ENCODE peak calls at places on chromosomes 5 and 9, in four cellular contexts. Z, B, O and M are unnamed samples.

GRCh38 chr9:76603448-76603895 is 144.5 kb downstream of the GCNT1 start:
- DNase-seq in O (no peak), B (no peak), Z (no peak), M (no peak)

GRCh38 chr5:84603557-84604185 is 219.0 kb upstream of the EDIL3 start:
- DNase-seq in Z (no peak), B (peak), O (no peak), M (no peak)

GRCh38 chr9:96251451-96251850 is 50.5 kb downstream of the HSD17B3 start:
- DNase-seq in Z (no peak), O (no peak), B (no peak), M (no peak)

GRCh38 chr9:130427326-130427725 is 17.4 kb upstream of the ASS1 start:
- DNase-seq in Z (no peak), O (no peak), B (no peak), M (no peak)

GRCh38 chr5:157464518-157465171 is 4.6 kb downstream of the NIPAL4 start:
- DNase-seq in O (peak), B (no peak), Z (peak), M (peak)

GRCh38 chr5:137215261-137215660 is 283.9 kb downstream of the SPOCK1 start:
- DNase-seq in Z (no peak), B (no peak), O (no peak), M (no peak)

GRCh38 chr9:135369401-135369800 is 110.2 kb upstream of the PPP1R26 start:
- DNase-seq in O (no peak), B (no peak), Z (no peak), M (no peak)

GRCh38 chr9:7298123-7298522 is 501.5 kb downstream of the DMAC1 start:
- DNase-seq in Z (peak), O (no peak), B (no peak), M (no peak)

GRCh38 chr5:176647870-176648466 is 684 bp downstream of the TSPAN17 start:
- DNase-seq in B (peak), Z (no peak), O (peak), M (peak)

GRCh38 chr5:77486344-77486962 is 5.7 kb downstream of the WDR41 start:
- DNase-seq in O (no peak), Z (no peak), B (no peak), M (no peak)

GRCh38 chr5:74630387-74631087 is 10.0 kb downstream of the ENC1 start:
- DNase-seq in Z (no peak), B (no peak), O (no peak), M (no peak)

GRCh38 chr5:77262685-77263084 is 52.2 kb downstream of the PDE8B start:
- DNase-seq in Z (no peak), B (no peak), O (no peak), M (no peak)

GRCh38 chr9:26863074-26863473 is 29.5 kb downstream of the CAAP1 start:
- DNase-seq in Z (no peak), B (no peak), O (no peak), M (no peak)

GRCh38 chr5:72848474-72849428 is 32.3 kb downstream of the TNPO1 start:
- DNase-seq in Z (peak), B (peak), O (peak), M (peak)

GRCh38 chr5:169202969-169203368 is 98.0 kb downstream of the SLIT3 start:
- DNase-seq in B (no peak), Z (no peak), O (no peak), M (no peak)

GRCh38 chr9:97852001-97852398 is 1.0 kb upstream of the FOXE1 start:
- DNase-seq in B (no peak), O (no peak), Z (no peak), M (no peak)

GRCh38 chr5:131381011-131381410 is 117.2 kb downstream of the CDC42SE2 start:
- DNase-seq in Z (no peak), O (no peak), B (no peak), M (no peak)

GRCh38 chr9:137740311-137740710 is 121.5 kb downstream of the EHMT1 start:
- DNase-seq in O (peak), Z (no peak), B (peak), M (no peak)

GRCh38 chr5:15320896-15321295 is 179.1 kb upstream of the FBXL7 start:
- DNase-seq in Z (no peak), B (no peak), O (no peak), M (no peak)

GRCh38 chr9:75950983-75951382 is 60.5 kb downstream of the PCSK5 start:
- DNase-seq in Z (no peak), B (no peak), O (no peak), M (no peak)

GRCh38 chr5:22258139-22258538 is 595.0 kb downstream of the CDH12 start:
- DNase-seq in B (no peak), Z (no peak), O (no peak), M (no peak)

GRCh38 chr5:163867324-163867723 is 361.9 kb downstream of the MAT2B start:
- DNase-seq in B (no peak), O (no peak), Z (no peak), M (no peak)

GRCh38 chr9:16068476-16068875 is 515.6 kb downstream of the CCDC171 start:
- DNase-seq in Z (no peak), B (no peak), O (no peak), M (no peak)

GRCh38 chr9:18605763-18606162 is 131.8 kb downstream of the ADAMTSL1 start:
- DNase-seq in O (peak), Z (no peak), B (peak), M (peak)

GRCh38 chr5:86979801-86980510 is 287.7 kb upstream of the RASA1 start:
- DNase-seq in O (no peak), B (no peak), Z (peak), M (no peak)

GRCh38 chr9:107881625-107882300 is 392.2 kb upstream of the KLF4 start:
- DNase-seq in O (no peak), B (no peak), Z (no peak), M (no peak)

GRCh38 chr5:53479045-53479655 is 1.3 kb upstream of the FST start:
- DNase-seq in O (no peak), Z (no peak), B (no peak), M (no peak)

GRCh38 chr9:116112236-116112635 is 41.4 kb upstream of the PAPPA start:
- DNase-seq in O (no peak), B (no peak), Z (no peak), M (no peak)

GRCh38 chr9:99272866-99273265 is 50.8 kb downstream of the SEC61B start:
- DNase-seq in Z (no peak), B (no peak), O (no peak), M (no peak)

GRCh38 chr9:99266136-99267023 is 44.3 kb downstream of the SEC61B start:
- DNase-seq in Z (peak), B (peak), O (peak), M (peak)

GRCh38 chr9:99274016-99274415 is 51.9 kb downstream of the SEC61B start:
- DNase-seq in O (no peak), B (no peak), Z (no peak), M (no peak)

GRCh38 chr9:99274511-99274910 is 52.4 kb downstream of the SEC61B start:
- DNase-seq in O (no peak), Z (no peak), B (no peak), M (no peak)

GRCh38 chr9:99269429-99269828 is 47.3 kb downstream of the SEC61B start:
- DNase-seq in O (no peak), B (no peak), Z (no peak), M (no peak)
- TF ChIP-seq CTCF in O (no peak), B (no peak), Z (no peak), M (no peak)

GRCh38 chr9:113463418-113464285 is at the start of gene RGS3:
- DNase-seq in B (peak), O (no peak), Z (no peak), M (peak)
- TF ChIP-seq CTCF in B (no peak), O (no peak), Z (no peak), M (no peak)

DNA sequence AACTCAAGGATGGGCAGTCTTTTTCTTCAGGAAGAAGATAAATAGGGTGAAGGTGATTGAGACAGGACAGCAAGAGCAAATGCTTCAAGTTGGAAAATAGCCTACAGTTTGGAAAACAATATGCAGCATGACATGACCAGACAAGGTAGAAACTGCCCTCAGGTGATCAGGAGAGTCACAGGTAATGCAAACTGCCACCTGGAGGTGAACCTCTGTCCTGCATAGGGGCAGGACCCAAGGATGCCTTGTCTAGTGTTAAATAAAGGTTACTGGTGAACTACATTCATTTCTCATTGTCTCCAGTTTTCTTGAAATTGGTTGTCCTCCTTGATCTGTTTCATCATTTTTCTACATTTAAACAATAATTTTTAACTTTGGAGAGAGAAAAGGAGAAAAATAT is 232.1 kb downstream of the SEMA5A start:
- DNase-seq in Z (no peak), O (no peak), B (no peak), M (no peak)
- TF ChIP-seq CTCF in Z (no peak), O (no peak), B (no peak), M (no peak)

DNA sequence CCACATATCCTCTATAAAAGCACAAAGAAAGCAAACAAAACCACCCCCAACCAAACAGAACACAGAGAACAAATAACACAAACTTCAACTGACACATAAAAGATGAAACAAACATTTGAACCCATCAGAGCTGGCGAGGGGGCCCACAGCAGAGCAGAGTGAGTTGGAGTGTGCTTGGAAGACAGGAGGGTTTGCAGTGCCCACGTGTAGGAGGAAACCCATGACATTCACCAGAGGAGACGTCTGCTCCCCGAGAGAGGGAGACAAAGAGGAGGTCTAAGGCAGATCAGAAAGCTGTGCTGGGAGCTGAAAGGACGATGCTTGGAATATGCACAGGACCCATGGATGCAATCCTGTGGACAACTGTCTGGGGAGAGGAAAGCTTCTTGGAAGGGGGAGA is 27.0 kb downstream of the MRPL36 start:
- DNase-seq in O (no peak), B (no peak), Z (no peak), M (no peak)
- TF ChIP-seq CTCF in O (no peak), B (no peak), Z (no peak), M (no peak)

GRCh38 chr5:43348964-43349363 is 35.8 kb upstream of the HMGCS1 start:
- DNase-seq in Z (no peak), B (no peak), O (no peak), M (no peak)

GRCh38 chr5:43353668-43354067 is 40.5 kb upstream of the HMGCS1 start:
- DNase-seq in B (no peak), O (no peak), Z (no peak), M (no peak)

GRCh38 chr5:43354774-43355173 is 41.6 kb upstream of the HMGCS1 start:
- DNase-seq in Z (no peak), B (no peak), O (no peak), M (no peak)

GRCh38 chr5:43352131-43352530 is 38.9 kb upstream of the HMGCS1 start:
- DNase-seq in Z (no peak), O (no peak), B (no peak), M (no peak)

GRCh38 chr5:43352916-43353315 is 39.7 kb upstream of the HMGCS1 start:
- DNase-seq in O (no peak), Z (no peak), B (no peak), M (no peak)
- TF ChIP-seq CTCF in O (no peak), Z (no peak), B (no peak), M (no peak)

DNA sequence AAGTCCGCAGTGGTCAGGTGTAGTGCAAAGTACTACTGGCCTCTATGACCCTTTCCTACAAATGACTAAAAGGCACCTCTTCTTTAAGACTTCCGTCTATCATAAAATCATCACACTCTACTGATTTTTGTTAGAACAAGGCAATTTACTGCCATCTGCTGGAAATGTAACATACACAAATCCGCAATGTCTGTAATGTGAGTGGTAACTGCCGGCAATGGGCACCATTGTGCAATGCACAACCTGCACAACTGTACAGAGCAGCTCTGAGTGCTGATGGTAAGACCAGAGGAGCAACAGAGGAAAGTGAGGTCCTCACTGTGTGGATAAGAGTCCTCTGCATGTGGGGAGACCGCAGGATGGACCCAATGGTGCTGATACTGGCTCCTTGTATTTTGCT is 103.8 kb downstream of the ATPSCKMT start:
- DNase-seq in O (no peak), B (no peak), Z (no peak), M (peak)
- TF ChIP-seq CTCF in O (no peak), B (no peak), Z (no peak), M (peak)

DNA sequence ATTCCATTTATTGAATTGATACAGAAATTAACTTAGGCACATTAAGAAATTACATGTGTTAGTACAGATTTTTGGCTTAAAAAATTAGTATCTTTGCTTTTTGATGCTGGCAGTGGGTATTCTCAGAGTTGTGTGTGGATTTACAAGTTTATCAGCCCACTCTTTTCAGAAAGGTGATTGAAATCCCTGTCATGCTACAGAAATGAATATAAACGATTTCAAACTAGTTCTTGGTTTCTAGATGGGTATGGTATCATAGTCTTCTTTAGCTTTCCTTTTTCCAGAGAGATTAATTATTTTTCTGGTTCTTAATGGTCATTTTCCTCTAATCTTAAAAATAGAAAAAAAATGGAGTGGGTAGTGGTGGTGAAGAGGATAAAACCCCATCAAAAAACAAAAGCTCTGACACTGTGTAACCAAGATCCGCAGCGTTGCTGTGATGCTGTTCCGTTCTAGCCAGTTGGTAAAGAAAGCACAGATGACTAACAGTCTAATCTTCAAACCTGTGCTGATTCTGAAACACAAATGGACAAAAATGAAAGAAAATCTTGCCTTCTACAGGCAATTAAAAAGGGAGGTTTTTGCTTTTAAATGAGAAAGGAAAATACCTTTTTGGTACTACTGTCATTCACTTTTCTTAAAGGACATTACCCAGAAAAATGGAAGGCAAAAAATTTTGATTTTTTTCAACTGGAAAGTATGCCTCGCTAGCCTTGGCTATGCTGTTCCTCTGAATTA is 5.2 kb downstream of the LRRTM2 start:
- DNase-seq in B (no peak), Z (no peak), O (no peak), M (peak)
- TF ChIP-seq CTCF in B (no peak), Z (no peak), O (no peak), M (no peak)

GRCh38 chr5:114360816-114361723 is 800 bp upstream of the KCNN2 start:
- DNase-seq in B (peak), O (no peak), Z (peak), M (peak)

GRCh38 chr5:114355086-114355830 is 6.6 kb upstream of the KCNN2 start:
- DNase-seq in Z (no peak), O (no peak), B (no peak), M (no peak)

GRCh38 chr5:114361724-114362196 is at the start of gene KCNN2:
- DNase-seq in Z (peak), O (peak), B (peak), M (peak)

GRCh38 chr5:114360362-114360761 is 1.5 kb upstream of the KCNN2 start:
- DNase-seq in Z (no peak), O (no peak), B (no peak), M (no peak)

GRCh38 chr5:114358329-114358728 is 3.5 kb upstream of the KCNN2 start:
- DNase-seq in B (no peak), Z (no peak), O (no peak), M (no peak)
- TF ChIP-seq CTCF in B (no peak), Z (no peak), O (no peak), M (no peak)